ENCODE peak calls at places on chromosomes 3 and 15, in nine cellular contexts. R, O, M, N, F, Z, S, V and D are unnamed samples.
A peak's percentile ranks its signal among the peaks of the same experiment; 100 is the strongest.

GRCh38 chr3:193096076-193096475 is 144.9 kb upstream of the PLAAT1 start:
- DNase-seq in R (no peak), O (no peak), M (no peak), N (no peak), F (no peak), Z (no peak), S (no peak), V (no peak), D (no peak)

GRCh38 chr3:100213891-100214573 is 46.8 kb upstream of the TBC1D23 start:
- DNase-seq in R (no peak), O (no peak), M (no peak), N (no peak), F (no peak), Z (no peak), S (no peak), V (peak; percentile 32), D (no peak)

GRCh38 chr3:57959407-57960173 is 48.6 kb upstream of the FLNB start:
- DNase-seq in R (peak; percentile 44), O (no peak), M (no peak), N (no peak), F (no peak), Z (no peak), S (peak; percentile 49), V (peak; percentile 47), D (peak; percentile 48)

GRCh38 chr3:9715764-9716437 is 12.3 kb downstream of the CPNE9 start:
- DNase-seq in R (peak; percentile 77), O (peak; percentile 46), M (no peak), N (no peak), F (peak; percentile 78), Z (no peak), S (peak; percentile 89), V (peak; percentile 90), D (peak; percentile 65)

GRCh38 chr3:188067932-188068331 is 86.0 kb upstream of the LPP start:
- DNase-seq in R (no peak), O (no peak), M (no peak), N (no peak), F (peak; percentile 35), Z (no peak), S (peak; percentile 61), V (peak; percentile 83), D (no peak)

GRCh38 chr15:81068516-81068915 is 65.6 kb upstream of the CFAP161 start:
- DNase-seq in R (no peak), O (no peak), M (no peak), N (no peak), F (no peak), Z (no peak), S (peak; percentile 78), V (no peak), D (no peak)

GRCh38 chr3:51684971-51685751 is 14.1 kb downstream of the TEX264 start:
- DNase-seq in R (no peak), O (no peak), M (no peak), N (no peak), F (no peak), Z (no peak), S (peak; percentile 20), V (no peak), D (no peak)

GRCh38 chr3:35789039-35789438 is 149.7 kb downstream of the ARPP21 start:
- DNase-seq in R (no peak), O (no peak), M (no peak), N (no peak), F (no peak), Z (no peak), S (no peak), V (no peak), D (no peak)

GRCh38 chr3:69033470-69033869 is 18.7 kb downstream of the TMF1 start:
- DNase-seq in R (peak; percentile 15), O (no peak), M (no peak), N (no peak), F (no peak), Z (no peak), S (peak; percentile 94), V (peak; percentile 73), D (no peak)

GRCh38 chr3:132569153-132569552 is 27.9 kb upstream of the ACKR4 start:
- DNase-seq in R (no peak), O (no peak), M (no peak), N (no peak), F (no peak), Z (no peak), S (no peak), V (no peak), D (no peak)

DNA sequence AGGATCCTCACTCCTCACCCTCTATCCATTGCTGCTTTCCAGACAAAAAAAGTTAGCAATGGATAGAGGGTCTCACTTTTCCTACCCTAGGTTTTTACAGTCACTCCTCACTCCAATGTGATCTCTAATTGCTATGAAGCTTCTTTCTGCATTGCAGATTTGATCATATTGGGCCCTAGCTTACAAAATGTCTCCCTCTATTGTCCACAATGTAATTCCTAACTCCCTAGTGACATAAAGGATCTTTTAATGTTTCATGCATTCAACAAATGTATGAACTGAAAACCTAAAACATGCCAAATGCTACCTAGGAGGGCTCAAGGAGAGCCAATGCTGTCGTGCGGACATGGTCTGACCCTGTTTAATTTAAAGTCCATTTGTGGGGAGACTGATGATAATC is 234.8 kb downstream of the CADM2 start:
- DNase-seq in R (no peak), O (no peak), M (no peak), N (no peak), F (no peak), Z (no peak), S (no peak), V (no peak), D (no peak)
- TF ChIP-seq CTCF in R (peak; percentile 19), O (no peak), M (no peak), N (no peak), F (no peak), Z (no peak), S (no peak), V (no peak), D (no peak)

DNA sequence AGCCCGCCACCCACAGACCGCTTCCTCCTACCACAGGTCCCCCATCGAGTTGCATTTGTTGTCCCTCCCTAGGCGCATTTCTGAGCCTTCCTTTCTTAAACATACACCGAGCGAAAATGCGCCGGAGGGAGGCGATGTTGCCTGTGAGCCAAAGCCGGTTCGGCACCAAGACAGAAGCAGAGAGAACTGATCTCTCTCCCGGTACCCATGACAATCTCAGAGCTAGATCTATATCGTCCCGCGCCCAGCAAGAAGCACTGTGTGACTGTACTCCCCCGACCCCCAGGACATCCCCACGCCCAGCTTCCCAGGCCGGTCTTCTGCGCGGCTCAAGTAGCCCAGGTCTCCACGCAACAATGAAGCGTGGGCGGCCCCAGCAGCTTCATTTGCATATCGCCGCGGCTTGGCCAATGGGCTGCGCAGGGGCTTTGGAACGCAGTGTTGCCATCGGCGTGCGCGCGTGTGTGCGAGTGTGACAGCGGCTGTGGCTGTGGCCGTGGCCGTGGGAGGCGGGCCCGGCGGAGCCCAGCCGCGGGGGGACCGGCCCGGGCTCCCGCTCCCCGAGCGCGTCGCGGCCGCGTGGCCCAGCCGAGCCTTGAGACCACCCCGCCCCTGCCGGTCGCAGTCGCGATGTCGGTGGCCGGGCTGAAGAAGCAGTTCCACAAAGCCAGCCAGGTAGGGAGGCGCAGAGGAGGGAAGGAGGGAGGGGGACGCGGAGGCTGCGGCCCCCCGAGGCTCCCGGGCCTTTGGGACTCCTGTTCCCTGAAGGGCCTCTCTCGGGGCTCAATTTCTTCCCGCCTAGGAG is at the start of gene SH3GL3:
- DNase-seq in R (peak; percentile 61), O (peak; percentile 77), M (peak; percentile 67), N (peak; percentile 94), F (no peak), Z (peak; percentile 47), S (peak; percentile 80), V (peak; percentile 55), D (peak; percentile 84)
- TF ChIP-seq CTCF in R (no peak), O (peak; percentile 23), M (peak; percentile 46), N (peak; percentile 80), F (peak; percentile 41), Z (no peak), S (peak; percentile 35), V (peak; percentile 22), D (no peak)

GRCh38 chr15:40104296-40104864 is 4.3 kb downstream of the BMF start:
- DNase-seq in R (no peak), O (no peak), M (no peak), N (no peak), F (no peak), Z (no peak), S (no peak), V (no peak), D (no peak)

GRCh38 chr15:40108061-40108854 is 421 bp downstream of the BMF start:
- DNase-seq in R (peak; percentile 21), O (peak; percentile 80), M (no peak), N (no peak), F (no peak), Z (peak; percentile 51), S (peak; percentile 47), V (peak; percentile 55), D (peak; percentile 69)

GRCh38 chr15:40104865-40105516 is 3.7 kb downstream of the BMF start:
- DNase-seq in R (peak; percentile 90), O (peak; percentile 94), M (peak; percentile 84), N (peak; percentile 90), F (no peak), Z (peak; percentile 84), S (peak; percentile 84), V (peak; percentile 79), D (peak; percentile 83)

GRCh38 chr15:40105517-40106202 is 3.0 kb downstream of the BMF start:
- DNase-seq in R (no peak), O (no peak), M (no peak), N (no peak), F (no peak), Z (peak; percentile 80), S (no peak), V (no peak), D (no peak)

GRCh38 chr15:40106203-40107161 is 2.2 kb downstream of the BMF start:
- DNase-seq in R (peak; percentile 70), O (peak; percentile 57), M (peak; percentile 49), N (no peak), F (no peak), Z (peak; percentile 83), S (no peak), V (peak; percentile 49), D (peak; percentile 67)
- TF ChIP-seq CTCF in R (no peak), O (no peak), M (no peak), N (no peak), F (no peak), Z (peak; percentile 49), S (no peak), V (peak; percentile 5), D (no peak)

GRCh38 chr3:41863024-41863423 is 98.9 kb downstream of the ULK4 start:
- DNase-seq in R (peak; percentile 18), O (no peak), M (no peak), N (no peak), F (no peak), Z (no peak), S (no peak), V (no peak), D (no peak)
- TF ChIP-seq CTCF in R (no peak), O (no peak), M (peak; percentile 31), N (no peak), F (peak; percentile 4), Z (no peak), S (peak; percentile 2), V (no peak), D (no peak)